ENCODE peak calls at places on chromosomes 13 and 19, in ten cellular contexts. Y is neural progenitor cell, C is A673, Z is aorta, F is A549, Q is heart right ventricle, N is fibroblast of lung, I is HAP-1, H is lower lobe of right lung, U is adrenal gland. M is an unnamed sample. For H3K4me1, the result is how much of the 10 kb centered on the place peaks cover.

GRCh38 chr13:92173254-92173653 is 774.8 kb downstream of the GPC5 start:
- DNase-seq in Y (no peak), C (no peak), Z (no peak), F (no peak), Q (no peak), N (no peak), I (no peak), H (no peak), U (no peak), M (no peak)

GRCh38 chr19:31510635-31511034 is 161.4 kb upstream of the TSHZ3 start:
- DNase-seq in Y (no peak), C (no peak), Z (no peak), F (no peak), Q (no peak), N (no peak), I (no peak), H (no peak), U (no peak), M (no peak)

GRCh38 chr19:3193256-3194062 is 7.7 kb downstream of the NCLN start:
- DNase-seq in Y (no peak), C (no peak), Z (no peak), F (no peak), Q (no peak), N (no peak), I (no peak), H (no peak), U (no peak), M (no peak)

GRCh38 chr19:16920816-16921529 is 32.2 kb downstream of the F2RL3 start:
- DNase-seq in Y (no peak), C (peak), Z (no peak), F (no peak), Q (no peak), N (peak), I (no peak), H (no peak), U (peak), M (no peak)

GRCh38 chr19:49809155-49809986 is 3.7 kb downstream of the FUZ start:
- DNase-seq in Y (peak), C (peak), Z (peak), F (peak), Q (peak), N (peak), I (no peak), H (peak), U (peak), M (no peak)

GRCh38 chr13:111904701-111905608 is 162.0 kb upstream of the SOX1 start:
- DNase-seq in Y (no peak), C (no peak), Z (no peak), F (no peak), Q (no peak), N (no peak), I (no peak), H (no peak), U (peak), M (no peak)

GRCh38 chr13:52809310-52809769 is 39.1 kb downstream of the PCDH8 start:
- DNase-seq in Y (peak), C (peak), Z (no peak), F (peak), Q (peak), N (peak), I (peak), H (peak), U (peak), M (peak)

GRCh38 chr19:6499052-6499790 is 2.9 kb downstream of the TUBB4A start:
- DNase-seq in Y (no peak), C (no peak), Z (no peak), F (no peak), Q (no peak), N (no peak), I (no peak), H (no peak), U (no peak), M (no peak)

GRCh38 chr13:106570354-106570822 is 2.5 kb upstream of the ARGLU1 start:
- DNase-seq in Y (peak), C (peak), Z (peak), F (peak), Q (no peak), N (peak), I (peak), H (peak), U (peak), M (peak)

GRCh38 chr13:76812206-76812882 is 73.9 kb downstream of the KCTD12 start:
- DNase-seq in Y (no peak), C (peak), Z (peak), F (no peak), Q (peak), N (no peak), I (no peak), H (no peak), U (peak), M (no peak)

GRCh38 chr13:100825551-100825950 is 151.0 kb upstream of the TMTC4 start:
- DNase-seq in Y (no peak), C (no peak), Z (no peak), F (no peak), Q (no peak), N (peak), I (no peak), H (no peak), U (no peak), M (no peak)

GRCh38 chr13:101916758-101917474 is 464.4 kb downstream of the ITGBL1 start:
- DNase-seq in Y (peak), C (no peak), Z (no peak), F (no peak), Q (no peak), N (no peak), I (no peak), H (no peak), U (no peak), M (no peak)
- H3K4me3 ChIP-seq in Y (peak), C (peak), Z (peak), F (peak), Q (peak), N (no peak), I (no peak), H (peak), U (no peak), M (no peak)

DNA sequence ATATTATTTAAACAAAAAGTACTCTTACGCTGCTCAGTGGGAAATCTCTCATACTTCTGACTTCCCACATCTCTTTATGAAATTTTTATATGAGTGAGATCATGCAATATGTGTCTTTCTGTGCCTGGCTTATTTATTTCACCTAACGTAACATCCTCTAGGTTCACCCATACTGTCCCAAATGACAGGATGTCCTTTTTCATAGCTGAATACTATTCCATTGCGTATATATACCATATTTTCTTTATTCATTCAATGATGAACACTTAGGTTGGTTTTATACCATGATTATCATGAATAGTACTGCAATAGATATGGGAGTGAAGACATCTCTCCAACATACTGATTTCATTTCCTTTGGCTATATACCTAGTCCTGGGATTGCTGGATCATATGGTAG is 57.8 kb upstream of the TPP2 start:
- DNase-seq in Y (no peak), C (no peak), Z (no peak), F (no peak), Q (no peak), N (no peak), I (no peak), H (no peak), U (no peak), M (no peak)
- H3K4me1 ChIP-seq in Y (under half), C (under half), Z (under half), F (under half), Q (under half), N (under half), I (under half), H (under half), U (under half), M (under half)

DNA sequence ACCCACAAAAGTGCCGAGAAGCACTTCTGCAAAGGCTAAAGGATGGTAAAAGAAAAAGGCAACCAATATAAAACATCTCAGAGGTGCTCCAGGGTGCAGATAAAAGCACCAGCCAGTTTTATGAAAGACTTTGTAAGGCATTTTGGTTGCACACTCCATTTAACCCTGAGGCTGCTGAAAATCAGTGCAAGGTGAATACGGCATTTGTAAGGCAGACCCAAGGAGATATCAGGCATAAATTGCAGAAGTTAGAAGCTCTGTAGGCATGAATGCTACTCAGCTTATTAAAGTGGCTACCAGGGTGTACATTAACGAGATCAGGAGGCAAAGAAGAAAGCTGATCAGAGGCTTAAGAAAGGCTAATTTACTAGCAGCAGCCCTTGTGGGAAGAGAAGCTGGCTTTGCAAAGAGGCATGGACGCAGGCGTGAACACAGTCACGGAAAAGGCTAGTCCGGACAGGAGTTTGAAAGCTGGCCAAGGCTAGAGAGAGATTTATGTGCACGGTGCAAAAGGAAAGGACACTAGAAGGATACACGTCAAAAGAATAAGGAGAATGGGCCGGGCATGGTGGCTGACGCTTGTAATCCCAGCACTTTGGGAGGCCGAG is 99.6 kb downstream of the ZNF429 start:
- DNase-seq in Y (no peak), C (no peak), Z (no peak), F (no peak), Q (peak), N (peak), I (no peak), H (no peak), U (peak), M (no peak)
- H3K4me3 ChIP-seq in Y (no peak), C (peak), Z (peak), F (no peak), Q (peak), N (peak), I (no peak), H (peak), U (peak), M (peak)

DNA sequence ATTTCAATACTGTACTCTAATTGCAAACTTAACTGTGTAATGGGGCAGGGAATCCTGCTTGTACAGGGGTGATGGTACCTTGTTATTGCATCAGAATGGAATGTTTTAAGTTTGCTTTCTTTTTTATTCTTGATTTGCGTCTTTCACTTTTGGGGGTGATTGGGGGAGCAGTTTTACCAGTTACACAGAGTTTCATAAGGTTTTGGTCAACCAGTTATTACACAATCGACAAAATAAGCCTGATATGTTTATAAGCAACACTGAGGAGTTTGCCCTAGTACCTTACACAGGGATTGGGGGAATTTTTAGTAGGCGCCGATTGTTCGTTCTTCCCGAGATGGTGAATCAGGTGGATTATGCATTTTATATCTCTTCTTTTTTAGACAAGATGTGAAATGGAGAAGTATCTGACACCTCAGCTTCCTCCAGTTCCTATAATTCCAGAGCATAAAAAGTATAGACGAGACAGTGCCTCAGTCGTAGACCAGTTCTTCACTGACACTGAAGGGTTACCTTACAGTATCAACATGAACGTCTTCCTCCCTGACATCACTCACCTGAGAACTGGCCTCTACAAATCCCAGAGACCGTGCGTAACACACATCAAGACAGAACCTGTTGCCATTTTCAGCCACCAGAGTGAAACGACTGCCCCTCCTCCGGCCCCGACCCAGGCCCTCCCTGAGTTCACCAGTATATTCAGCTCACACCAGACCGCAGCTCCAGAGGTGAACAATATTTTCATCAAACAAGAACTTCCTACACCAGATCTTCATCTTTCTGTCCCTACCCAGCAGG is 2.9 kb downstream of the KLF5 start:
- DNase-seq in Y (no peak), C (no peak), Z (no peak), F (no peak), Q (no peak), N (no peak), I (peak), H (no peak), U (no peak), M (no peak)
- H3K4me1 ChIP-seq in Y (under half), C (under half), Z (under half), F (under half), Q (under half), N (under half), I (half or more), H (under half), U (under half), M (under half)

GRCh38 chr13:43786766-43787517 is at the start of gene ENOX1:
- DNase-seq in Y (peak), C (peak), Z (peak), F (peak), Q (peak), N (peak), I (peak), H (peak), U (peak), M (no peak)

GRCh38 chr13:43786472-43786765 is 353 bp downstream of the ENOX1 start:
- DNase-seq in Y (no peak), C (no peak), Z (no peak), F (no peak), Q (no peak), N (no peak), I (no peak), H (no peak), U (no peak), M (no peak)

GRCh38 chr13:43785681-43786471 is 896 bp downstream of the ENOX1 start:
- DNase-seq in Y (peak), C (peak), Z (peak), F (peak), Q (peak), N (peak), I (peak), H (peak), U (peak), M (peak)

GRCh38 chr13:43787998-43788397 is 1.2 kb upstream of the ENOX1 start:
- DNase-seq in Y (peak), C (peak), Z (no peak), F (peak), Q (no peak), N (peak), I (peak), H (no peak), U (no peak), M (no peak)

GRCh38 chr13:43787518-43787891 is 733 bp upstream of the ENOX1 start:
- DNase-seq in Y (peak), C (no peak), Z (no peak), F (no peak), Q (no peak), N (no peak), I (peak), H (no peak), U (no peak), M (no peak)
- H3K4me3 ChIP-seq in Y (peak), C (peak), Z (no peak), F (peak), Q (peak), N (peak), I (peak), H (peak), U (peak), M (peak)

GRCh38 chr19:46841458-46842083 is 9.1 kb downstream of the AP2S1 start:
- DNase-seq in Y (no peak), C (peak), Z (peak), F (no peak), Q (peak), N (peak), I (no peak), H (no peak), U (peak), M (no peak)

GRCh38 chr19:46834984-46835383 is 15.7 kb downstream of the AP2S1 start:
- DNase-seq in Y (no peak), C (no peak), Z (no peak), F (no peak), Q (no peak), N (no peak), I (no peak), H (no peak), U (no peak), M (no peak)

GRCh38 chr19:46839752-46840151 is 10.9 kb downstream of the AP2S1 start:
- DNase-seq in Y (no peak), C (no peak), Z (no peak), F (no peak), Q (no peak), N (no peak), I (no peak), H (no peak), U (peak), M (no peak)

GRCh38 chr19:46840157-46840942 is 10.3 kb downstream of the AP2S1 start:
- DNase-seq in Y (peak), C (peak), Z (no peak), F (no peak), Q (no peak), N (peak), I (peak), H (no peak), U (peak), M (peak)

DNA sequence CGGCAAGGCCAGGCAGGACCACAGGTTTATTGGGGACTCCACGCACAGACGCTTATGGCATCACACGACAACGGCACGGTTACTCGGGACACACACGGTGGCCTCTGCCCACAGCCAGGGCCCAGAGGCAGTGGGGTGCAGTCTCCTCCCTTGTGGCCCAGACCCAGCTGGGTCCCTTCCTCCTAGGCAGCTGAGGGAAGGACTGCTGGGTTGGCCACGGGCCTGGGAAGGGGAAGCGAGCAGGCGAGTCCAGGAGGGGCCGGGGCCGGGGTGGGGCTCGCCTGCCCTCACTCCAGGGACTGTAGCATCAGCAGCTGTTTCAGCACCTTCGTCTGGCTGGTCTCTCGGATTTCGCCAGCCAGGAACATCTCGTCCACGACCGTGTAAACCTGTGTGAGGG is 12.5 kb downstream of the AP2S1 start:
- DNase-seq in Y (no peak), C (no peak), Z (no peak), F (no peak), Q (no peak), N (no peak), I (no peak), H (no peak), U (no peak), M (no peak)
- H3K4me1 ChIP-seq in Y (under half), C (under half), Z (under half), F (under half), Q (under half), N (under half), I (under half), H (under half), U (under half), M (under half)

GRCh38 chr19:41136636-41137035 is 22.4 kb downstream of the CYP2F1 start:
- DNase-seq in Y (no peak), C (no peak), Z (no peak), F (no peak), Q (no peak), N (no peak), I (no peak), H (no peak), U (no peak), M (no peak)

GRCh38 chr19:41131186-41131585 is 17.0 kb downstream of the CYP2F1 start:
- DNase-seq in Y (peak), C (no peak), Z (no peak), F (no peak), Q (no peak), N (no peak), I (peak), H (no peak), U (no peak), M (no peak)

GRCh38 chr19:41134616-41135015 is 20.4 kb downstream of the CYP2F1 start:
- DNase-seq in Y (no peak), C (no peak), Z (no peak), F (no peak), Q (no peak), N (no peak), I (no peak), H (no peak), U (no peak), M (no peak)

GRCh38 chr19:41133260-41133659 is 19.0 kb downstream of the CYP2F1 start:
- DNase-seq in Y (no peak), C (no peak), Z (no peak), F (no peak), Q (no peak), N (no peak), I (no peak), H (no peak), U (no peak), M (no peak)

DNA sequence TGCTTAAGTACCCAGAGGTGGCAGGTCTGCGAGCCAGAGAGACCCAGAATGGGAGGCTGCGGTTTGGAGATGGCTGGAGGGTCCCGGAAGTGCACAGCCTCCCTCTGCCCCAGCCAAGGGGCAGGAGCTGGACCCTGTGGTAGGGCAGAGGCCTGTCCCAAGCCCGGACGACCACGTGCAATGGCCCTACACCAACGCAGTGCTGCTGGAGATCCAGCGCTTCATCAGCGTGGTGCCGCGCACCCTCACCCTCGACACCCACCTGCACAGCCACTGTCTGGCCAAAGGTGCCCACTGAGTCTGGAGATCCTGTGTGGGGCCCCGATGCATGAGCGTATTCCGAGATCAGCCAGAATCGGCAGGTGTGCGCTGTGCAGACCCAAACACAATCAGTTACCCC is 22.8 kb downstream of the CYP2F1 start:
- DNase-seq in Y (no peak), C (no peak), Z (no peak), F (no peak), Q (no peak), N (no peak), I (no peak), H (no peak), U (no peak), M (no peak)
- H3K4me3 ChIP-seq in Y (no peak), C (no peak), Z (no peak), F (no peak), Q (no peak), N (no peak), I (no peak), H (no peak), U (no peak), M (no peak)

GRCh38 chr19:45446944-45447343 is 20.9 kb upstream of the FOSB start:
- DNase-seq in Y (no peak), C (no peak), Z (no peak), F (no peak), Q (no peak), N (no peak), I (no peak), H (no peak), U (no peak), M (no peak)
- H3K4me1 ChIP-seq in Y (under half), C (under half), Z (under half), F (under half), Q (half or more), N (under half), I (under half), H (half or more), U (under half), M (under half)

GRCh38 chr13:63436288-63436687 is 2020.6 kb upstream of the PCDH20 start:
- DNase-seq in Y (no peak), C (no peak), Z (no peak), F (no peak), Q (no peak), N (no peak), I (no peak), H (no peak), U (no peak), M (no peak)
- H3K4me3 ChIP-seq in Y (no peak), C (no peak), Z (no peak), F (no peak), Q (no peak), N (no peak), I (no peak), H (no peak), U (no peak), M (no peak)